ENCODE peak calls at places on chromosomes 11 and 22, in four cellular contexts. One of them, this sample, is unnamed.

GRCh38 chr11:129792663-129793062 is 23.0 kb upstream of the TMEM45B start:
- DNase-seq in mesothelial cell of epicardium: no peak
- DNase-seq in testis: no peak
- DNase-seq in HFFc6: no peak
- DNase-seq in this sample: no peak

GRCh38 chr11:94853836-94854235 is 85.7 kb downstream of the AMOTL1 start:
- DNase-seq in mesothelial cell of epicardium: no peak
- DNase-seq in testis: no peak
- DNase-seq in HFFc6: no peak
- DNase-seq in this sample: no peak

GRCh38 chr22:43109921-43110443 is 568 bp upstream of the BIK start:
- DNase-seq in mesothelial cell of epicardium: no peak
- DNase-seq in testis: no peak
- DNase-seq in HFFc6: no peak
- DNase-seq in this sample: no peak

GRCh38 chr11:73249858-73250773 is 22.0 kb upstream of the P2RY6 start:
- DNase-seq in mesothelial cell of epicardium: no peak
- DNase-seq in testis: no peak
- DNase-seq in HFFc6: no peak
- DNase-seq in this sample: no peak

GRCh38 chr11:88016392-88017020 is 158.7 kb downstream of the RAB38 start:
- DNase-seq in mesothelial cell of epicardium: peak
- DNase-seq in testis: peak
- DNase-seq in HFFc6: peak
- DNase-seq in this sample: peak

GRCh38 chr22:31344369-31345330 is 1.5 kb downstream of the PATZ1 start:
- DNase-seq in mesothelial cell of epicardium: peak
- DNase-seq in testis: peak
- DNase-seq in HFFc6: no peak
- DNase-seq in this sample: no peak

GRCh38 chr11:78031629-78032028 is 8.6 kb upstream of the KCTD14 start:
- DNase-seq in mesothelial cell of epicardium: no peak
- DNase-seq in testis: no peak
- DNase-seq in HFFc6: no peak
- DNase-seq in this sample: no peak

GRCh38 chr22:44186737-44187136 is 6.0 kb downstream of the PARVG start:
- DNase-seq in mesothelial cell of epicardium: no peak
- DNase-seq in testis: no peak
- DNase-seq in HFFc6: no peak
- DNase-seq in this sample: no peak

GRCh38 chr11:76167590-76167989 is 38.7 kb downstream of the WNT11 start:
- DNase-seq in mesothelial cell of epicardium: no peak
- DNase-seq in testis: no peak
- DNase-seq in HFFc6: no peak
- DNase-seq in this sample: no peak

GRCh38 chr11:892106-892505 is 18.5 kb downstream of the CHID1 start:
- DNase-seq in mesothelial cell of epicardium: no peak
- DNase-seq in testis: no peak
- DNase-seq in HFFc6: no peak
- DNase-seq in this sample: no peak

GRCh38 chr22:44639891-44640617 is 62.0 kb upstream of the PRR5 start:
- DNase-seq in mesothelial cell of epicardium: no peak
- DNase-seq in testis: no peak
- DNase-seq in HFFc6: no peak
- DNase-seq in this sample: no peak

GRCh38 chr11:134036484-134037092 is 32.3 kb upstream of the JAM3 start:
- DNase-seq in mesothelial cell of epicardium: no peak
- DNase-seq in testis: peak
- DNase-seq in HFFc6: no peak
- DNase-seq in this sample: no peak

GRCh38 chr22:19688301-19689290 is 25.7 kb upstream of the SEPTIN5 start:
- DNase-seq in mesothelial cell of epicardium: no peak
- DNase-seq in testis: no peak
- DNase-seq in HFFc6: no peak
- DNase-seq in this sample: no peak

GRCh38 chr11:17846852-17847453 is 112.4 kb downstream of the KCNC1 start:
- DNase-seq in mesothelial cell of epicardium: no peak
- DNase-seq in testis: no peak
- DNase-seq in HFFc6: no peak
- DNase-seq in this sample: no peak

GRCh38 chr11:120539681-120540369 is 28.3 kb downstream of the GRIK4 start:
- DNase-seq in mesothelial cell of epicardium: no peak
- DNase-seq in testis: no peak
- DNase-seq in HFFc6: peak
- DNase-seq in this sample: no peak